ENCODE peak calls at places on chromosome 12, in five cellular contexts. One of them, this sample, is unnamed.
A peak's percentile ranks its signal among the peaks of the same experiment; 100 is the strongest.

GRCh38 chr12:20120296-20120695 is 248.0 kb upstream of the PDE3A start:
- DNase-seq in H1: no peak
- DNase-seq in A549: no peak
- DNase-seq in HepG2: no peak
- DNase-seq in K562: no peak
- DNase-seq in this sample: peak; percentile 80

GRCh38 chr12:113298861-113299545 is 35.9 kb downstream of the SLC8B1 start:
- DNase-seq in H1: no peak
- DNase-seq in A549: no peak
- DNase-seq in HepG2: no peak
- DNase-seq in K562: no peak
- DNase-seq in this sample: no peak

GRCh38 chr12:27576667-27577347 is 52.8 kb downstream of the PPFIBP1 start:
- DNase-seq in H1: no peak
- DNase-seq in A549: no peak
- DNase-seq in HepG2: no peak
- DNase-seq in K562: no peak
- DNase-seq in this sample: no peak

GRCh38 chr12:27304856-27305255 is 27.8 kb upstream of the BMAL2 start:
- DNase-seq in H1: no peak
- DNase-seq in A549: no peak
- DNase-seq in HepG2: no peak
- DNase-seq in K562: no peak
- DNase-seq in this sample: peak; percentile 36

GRCh38 chr12:117328556-117329100 is 32.8 kb downstream of the NOS1 start:
- DNase-seq in H1: no peak
- DNase-seq in A549: no peak
- DNase-seq in HepG2: no peak
- DNase-seq in K562: no peak
- DNase-seq in this sample: no peak

GRCh38 chr12:107684990-107685359 is 624 bp upstream of the PWP1 start:
- DNase-seq in H1: no peak
- DNase-seq in A549: peak; percentile 71
- DNase-seq in HepG2: peak; percentile 96
- DNase-seq in K562: peak; percentile 37
- DNase-seq in this sample: no peak

GRCh38 chr12:4027412-4027811 is 154.2 kb upstream of the PARP11 start:
- DNase-seq in H1: no peak
- DNase-seq in A549: no peak
- DNase-seq in HepG2: peak; percentile 48
- DNase-seq in K562: no peak
- DNase-seq in this sample: no peak

GRCh38 chr12:65879878-65880277 is 55.6 kb downstream of the HMGA2 start:
- DNase-seq in H1: no peak
- DNase-seq in A549: no peak
- DNase-seq in HepG2: no peak
- DNase-seq in K562: no peak
- DNase-seq in this sample: peak; percentile 54

GRCh38 chr12:38961683-38962082 is 56.3 kb upstream of the CPNE8 start:
- DNase-seq in H1: no peak
- DNase-seq in A549: no peak
- DNase-seq in HepG2: no peak
- DNase-seq in K562: no peak
- DNase-seq in this sample: no peak

GRCh38 chr12:120126635-120127005 is 10.1 kb upstream of the RAB35 start:
- DNase-seq in H1: no peak
- DNase-seq in A549: no peak
- DNase-seq in HepG2: no peak
- DNase-seq in K562: no peak
- DNase-seq in this sample: peak; percentile 85

GRCh38 chr12:5000204-5000603 is 43.5 kb upstream of the KCNA5 start:
- DNase-seq in H1: no peak
- DNase-seq in A549: peak; percentile 19
- DNase-seq in HepG2: no peak
- DNase-seq in K562: no peak
- DNase-seq in this sample: no peak

DNA sequence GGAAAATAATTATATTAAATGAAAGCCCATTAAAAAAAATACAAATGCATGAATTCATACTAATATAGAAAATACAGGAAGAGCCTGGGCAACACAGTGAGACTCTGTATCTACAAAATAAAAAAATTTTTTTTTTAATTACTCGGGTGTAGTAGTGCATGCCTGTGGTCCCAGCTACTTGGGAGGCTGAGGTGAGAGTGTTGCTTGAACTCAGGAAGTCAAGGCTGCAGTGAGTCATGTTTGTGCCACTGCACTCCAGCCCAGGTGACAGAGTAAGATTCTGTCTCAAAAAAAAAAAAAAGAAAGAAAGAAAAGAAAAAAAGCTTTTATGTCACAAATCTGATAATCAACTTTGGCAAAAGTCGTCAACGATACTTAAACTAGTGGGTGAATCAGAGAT is 80.6 kb upstream of the PLEKHA5 start:
- DNase-seq in H1: no peak
- DNase-seq in A549: no peak
- DNase-seq in HepG2: no peak
- DNase-seq in K562: no peak
- DNase-seq in this sample: no peak
- TF ChIP-seq JUN in H1: no peak
- TF ChIP-seq JUN in A549: no peak
- TF ChIP-seq JUN in HepG2: no peak
- TF ChIP-seq JUN in K562: no peak
- TF ChIP-seq JUN in this sample: no peak

DNA sequence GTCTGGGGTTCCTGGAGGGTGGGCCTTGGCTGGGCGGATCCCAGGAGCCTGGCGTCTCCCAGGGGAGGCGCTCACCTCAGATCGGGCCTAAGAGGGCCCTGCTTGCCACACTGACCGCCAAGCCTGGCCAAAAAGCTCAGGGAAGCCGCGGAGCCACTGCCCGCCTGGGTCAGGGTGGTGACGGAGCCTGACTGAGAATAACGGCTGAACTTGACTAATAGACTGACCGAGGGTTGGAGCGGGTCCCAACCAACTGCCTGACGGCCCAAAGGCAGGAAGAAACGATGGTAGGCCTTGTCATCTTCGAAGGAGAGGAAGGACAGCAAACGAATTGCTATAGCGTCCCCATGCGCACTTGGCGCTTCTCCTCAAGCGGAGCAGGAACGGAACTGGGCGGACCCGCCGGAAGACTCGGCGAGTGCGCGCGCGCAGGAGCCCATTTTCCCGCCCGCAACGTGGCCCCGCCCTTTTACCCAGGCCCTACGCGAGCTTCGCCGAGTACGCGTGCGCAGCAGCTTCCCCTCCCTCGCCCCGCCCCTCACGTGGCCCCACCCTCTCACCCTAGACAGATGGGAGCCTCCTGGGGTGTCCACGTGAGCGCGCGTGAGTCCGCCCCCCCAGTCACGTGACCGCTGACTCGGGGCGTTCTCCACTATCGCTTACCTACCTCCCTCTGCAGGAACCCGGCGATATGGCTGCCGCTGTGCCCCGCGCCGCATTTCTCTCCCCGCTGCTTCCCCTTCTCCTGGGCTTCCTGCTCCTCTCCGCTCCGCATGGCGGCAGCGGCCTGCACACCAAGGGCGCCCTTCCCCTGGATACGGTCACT is at the start of the genes ERP29 and TMEM116:
- DNase-seq in H1: peak; percentile 97
- DNase-seq in A549: peak; percentile 100
- DNase-seq in HepG2: peak; percentile 95
- DNase-seq in K562: peak; percentile 99
- DNase-seq in this sample: peak; percentile 100
- TF ChIP-seq POLR2A in H1: peak; percentile 95
- TF ChIP-seq POLR2A in A549: peak; percentile 97
- TF ChIP-seq POLR2A in HepG2: peak; percentile 97
- TF ChIP-seq POLR2A in K562: peak; percentile 97
- TF ChIP-seq POLR2A in this sample: peak; percentile 99

DNA sequence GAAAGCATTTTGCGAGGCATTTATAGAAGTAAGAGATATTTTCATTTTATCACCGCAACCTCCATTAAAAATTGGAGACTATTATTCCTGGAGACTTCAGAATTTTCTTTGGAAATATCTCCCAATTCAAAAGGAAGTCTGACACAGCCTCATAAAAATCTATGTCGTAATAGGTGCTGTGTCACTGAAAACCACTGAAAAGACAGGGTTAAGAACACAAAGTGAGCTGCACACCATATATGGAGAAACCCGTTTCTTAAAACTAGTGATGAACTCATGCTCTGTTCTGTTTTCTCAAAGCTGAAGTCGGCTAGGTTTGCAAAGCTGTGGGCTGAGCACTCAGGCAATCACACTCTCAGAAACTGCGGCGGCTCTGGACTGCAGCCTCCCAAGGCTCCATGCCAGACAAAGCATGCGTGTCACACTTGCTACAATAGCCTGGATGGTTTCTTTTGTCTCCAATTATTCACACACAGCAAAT is at the start of gene GLIPR1:
- DNase-seq in H1: no peak
- DNase-seq in A549: peak; percentile 86
- DNase-seq in HepG2: peak; percentile 45
- DNase-seq in K562: no peak
- DNase-seq in this sample: peak; percentile 93
- H3K4me1 ChIP-seq in H1: peaks cover 8% of the 10 kb centered on the region
- H3K4me1 ChIP-seq in A549: peaks cover 27% of the 10 kb centered on the region
- H3K4me1 ChIP-seq in HepG2: peaks cover 26% of the 10 kb centered on the region
- H3K4me1 ChIP-seq in K562: no peaks in the 10 kb centered on the region
- H3K4me1 ChIP-seq in this sample: peaks cover 29% of the 10 kb centered on the region

GRCh38 chr12:132279930-132280329 is 49.5 kb downstream of the GALNT9 start:
- DNase-seq in H1: no peak
- DNase-seq in A549: no peak
- DNase-seq in HepG2: no peak
- DNase-seq in K562: no peak
- DNase-seq in this sample: no peak

GRCh38 chr12:132277961-132278360 is 51.4 kb downstream of the GALNT9 start:
- DNase-seq in H1: no peak
- DNase-seq in A549: no peak
- DNase-seq in HepG2: no peak
- DNase-seq in K562: no peak
- DNase-seq in this sample: no peak

GRCh38 chr12:132280436-132280835 is 49.0 kb downstream of the GALNT9 start:
- DNase-seq in H1: no peak
- DNase-seq in A549: no peak
- DNase-seq in HepG2: no peak
- DNase-seq in K562: no peak
- DNase-seq in this sample: no peak

GRCh38 chr12:132278421-132279183 is 50.8 kb downstream of the GALNT9 start:
- DNase-seq in H1: no peak
- DNase-seq in A549: no peak
- DNase-seq in HepG2: no peak
- DNase-seq in K562: no peak
- DNase-seq in this sample: no peak

GRCh38 chr12:132279184-132279889 is 50.1 kb downstream of the GALNT9 start:
- DNase-seq in H1: no peak
- DNase-seq in A549: peak; percentile 57
- DNase-seq in HepG2: peak; percentile 81
- DNase-seq in K562: peak; percentile 64
- DNase-seq in this sample: no peak
- TF ChIP-seq JUN in H1: no peak
- TF ChIP-seq JUN in A549: no peak
- TF ChIP-seq JUN in HepG2: no peak
- TF ChIP-seq JUN in K562: no peak
- TF ChIP-seq JUN in this sample: no peak

GRCh38 chr12:15779925-15780324 is 9.3 kb downstream of the EPS8 start:
- DNase-seq in H1: no peak
- DNase-seq in A549: no peak
- DNase-seq in HepG2: no peak
- DNase-seq in K562: no peak
- DNase-seq in this sample: no peak
- TF ChIP-seq POLR2A in H1: no peak
- TF ChIP-seq POLR2A in A549: no peak
- TF ChIP-seq POLR2A in HepG2: no peak
- TF ChIP-seq POLR2A in K562: no peak
- TF ChIP-seq POLR2A in this sample: no peak

GRCh38 chr12:55713721-55714120 is 2.1 kb upstream of the BLOC1S1 start:
- DNase-seq in H1: no peak
- DNase-seq in A549: peak; percentile 40
- DNase-seq in HepG2: no peak
- DNase-seq in K562: no peak
- DNase-seq in this sample: no peak
- H3K4me1 ChIP-seq in H1: peaks cover 7% of the 10 kb centered on the region
- H3K4me1 ChIP-seq in A549: peaks cover 28% of the 10 kb centered on the region
- H3K4me1 ChIP-seq in HepG2: peaks cover 31% of the 10 kb centered on the region
- H3K4me1 ChIP-seq in K562: peaks cover 17% of the 10 kb centered on the region
- H3K4me1 ChIP-seq in this sample: peaks cover 20% of the 10 kb centered on the region

GRCh38 chr12:41531147-41531829 is 343.2 kb downstream of the PDZRN4 start:
- DNase-seq in H1: no peak
- DNase-seq in A549: no peak
- DNase-seq in HepG2: no peak
- DNase-seq in K562: no peak
- DNase-seq in this sample: no peak
- TF ChIP-seq JUN in H1: no peak
- TF ChIP-seq JUN in A549: no peak
- TF ChIP-seq JUN in HepG2: no peak
- TF ChIP-seq JUN in K562: no peak
- TF ChIP-seq JUN in this sample: no peak

DNA sequence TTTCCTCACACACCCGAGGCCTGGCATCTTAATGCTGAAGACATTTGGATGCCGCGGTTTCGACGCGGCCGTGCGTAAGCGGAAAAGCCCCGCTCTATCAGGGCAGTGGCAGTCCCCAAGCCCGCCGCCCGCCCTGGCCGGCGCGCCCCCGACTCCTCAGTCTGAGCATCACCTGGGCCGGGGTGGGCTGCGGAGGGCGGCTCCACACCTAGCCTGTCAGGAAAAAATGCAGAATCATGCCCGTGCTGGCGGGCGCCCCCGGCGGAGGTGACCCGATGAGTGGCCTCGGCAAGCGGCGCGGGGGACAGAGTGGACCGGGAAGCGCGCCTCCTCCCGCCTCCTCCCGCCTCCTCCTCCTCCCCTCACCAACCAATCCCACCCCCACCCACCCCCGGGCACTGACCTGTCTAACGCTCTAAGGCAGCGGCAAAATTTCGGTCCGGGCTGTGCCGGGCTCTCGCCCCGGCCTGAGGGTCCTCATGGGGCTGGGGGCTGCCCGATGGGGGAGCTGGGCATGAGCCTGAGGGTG is 568 bp downstream of the B4GALNT1 start:
- DNase-seq in H1: no peak
- DNase-seq in A549: peak; percentile 43
- DNase-seq in HepG2: no peak
- DNase-seq in K562: peak; percentile 78
- DNase-seq in this sample: no peak
- TF ChIP-seq POLR2A in H1: no peak
- TF ChIP-seq POLR2A in A549: peak; percentile 16
- TF ChIP-seq POLR2A in HepG2: no peak
- TF ChIP-seq POLR2A in K562: no peak
- TF ChIP-seq POLR2A in this sample: no peak

GRCh38 chr12:94789510-94790225 is 139.3 kb upstream of the TMCC3 start:
- DNase-seq in H1: no peak
- DNase-seq in A549: no peak
- DNase-seq in HepG2: no peak
- DNase-seq in K562: no peak
- DNase-seq in this sample: peak; percentile 39
- H3K4me1 ChIP-seq in H1: peaks cover 3% of the 10 kb centered on the region
- H3K4me1 ChIP-seq in A549: no peaks in the 10 kb centered on the region
- H3K4me1 ChIP-seq in HepG2: no peaks in the 10 kb centered on the region
- H3K4me1 ChIP-seq in K562: no peaks in the 10 kb centered on the region
- H3K4me1 ChIP-seq in this sample: no peaks in the 10 kb centered on the region

This sample was measured in endothelial cell of umbilical vein.